ENCODE peak calls at places on chromosomes 16 and 17, in six cellular contexts. One of them, this sample, is unnamed.

GRCh38 chr17:48575066-48575582 is 3.0 kb downstream of the HOXB4 start:
- DNase-seq in H9: no peak
- DNase-seq in progenitor cell of endocrine pancreas: no peak
- DNase-seq in CD8-positive, alpha-beta T cell: no peak
- DNase-seq in stomach: no peak
- DNase-seq in BJ: no peak
- DNase-seq in this sample: no peak

GRCh38 chr17:49775546-49776260 is 11.8 kb upstream of the FAM117A start:
- DNase-seq in H9: no peak
- DNase-seq in BJ: no peak
- DNase-seq in stomach: no peak
- DNase-seq in CD8-positive, alpha-beta T cell: no peak
- DNase-seq in progenitor cell of endocrine pancreas: no peak
- DNase-seq in this sample: no peak

GRCh38 chr16:20313741-20314140 is 13.6 kb downstream of the GP2 start:
- DNase-seq in progenitor cell of endocrine pancreas: no peak
- DNase-seq in stomach: no peak
- DNase-seq in CD8-positive, alpha-beta T cell: no peak
- DNase-seq in BJ: no peak
- DNase-seq in H9: no peak
- DNase-seq in this sample: no peak

GRCh38 chr16:8660841-8661301 is 13.5 kb upstream of the ABAT start:
- DNase-seq in H9: peak; percentile 84
- DNase-seq in stomach: peak; percentile 82
- DNase-seq in BJ: no peak
- DNase-seq in progenitor cell of endocrine pancreas: peak; percentile 60
- DNase-seq in CD8-positive, alpha-beta T cell: peak; percentile 30
- DNase-seq in this sample: peak; percentile 31

GRCh38 chr16:70298988-70299938 is at the start of gene DDX19B:
- DNase-seq in progenitor cell of endocrine pancreas: peak; percentile 27
- DNase-seq in CD8-positive, alpha-beta T cell: peak; percentile 58
- DNase-seq in stomach: peak; percentile 83
- DNase-seq in BJ: no peak
- DNase-seq in H9: peak; percentile 82
- DNase-seq in this sample: peak; percentile 61

GRCh38 chr16:69476920-69477418 is 52.5 kb downstream of the CYB5B start:
- DNase-seq in CD8-positive, alpha-beta T cell: no peak
- DNase-seq in BJ: peak; percentile 89
- DNase-seq in progenitor cell of endocrine pancreas: no peak
- DNase-seq in H9: no peak
- DNase-seq in stomach: no peak
- DNase-seq in this sample: no peak

GRCh38 chr17:49851387-49852291 is 3.8 kb upstream of the TAC4 start:
- DNase-seq in BJ: no peak
- DNase-seq in stomach: peak; percentile 75
- DNase-seq in H9: peak; percentile 86
- DNase-seq in progenitor cell of endocrine pancreas: peak; percentile 68
- DNase-seq in CD8-positive, alpha-beta T cell: peak; percentile 76
- DNase-seq in this sample: peak; percentile 68

GRCh38 chr16:88924834-88925539 is 52.0 kb downstream of the CBFA2T3 start:
- DNase-seq in progenitor cell of endocrine pancreas: no peak
- DNase-seq in CD8-positive, alpha-beta T cell: no peak
- DNase-seq in stomach: no peak
- DNase-seq in H9: peak; percentile 79
- DNase-seq in BJ: no peak
- DNase-seq in this sample: no peak

GRCh38 chr16:25012525-25012991 is 2.6 kb downstream of the ARHGAP17 start:
- DNase-seq in progenitor cell of endocrine pancreas: no peak
- DNase-seq in BJ: peak; percentile 94
- DNase-seq in CD8-positive, alpha-beta T cell: no peak
- DNase-seq in stomach: no peak
- DNase-seq in H9: no peak
- DNase-seq in this sample: no peak

GRCh38 chr17:30234954-30235353 is 543 bp downstream of the SLC6A4 start:
- DNase-seq in progenitor cell of endocrine pancreas: no peak
- DNase-seq in CD8-positive, alpha-beta T cell: no peak
- DNase-seq in stomach: no peak
- DNase-seq in BJ: no peak
- DNase-seq in H9: peak; percentile 32
- DNase-seq in this sample: no peak

GRCh38 chr17:71503710-71504471 is 616.9 kb upstream of the SOX9 start:
- DNase-seq in progenitor cell of endocrine pancreas: no peak
- DNase-seq in BJ: no peak
- DNase-seq in CD8-positive, alpha-beta T cell: no peak
- DNase-seq in H9: no peak
- DNase-seq in stomach: no peak
- DNase-seq in this sample: no peak

GRCh38 chr16:27432600-27432957 is 30.6 kb downstream of the IL21R start:
- DNase-seq in BJ: peak; percentile 25
- DNase-seq in stomach: no peak
- DNase-seq in CD8-positive, alpha-beta T cell: peak; percentile 7
- DNase-seq in H9: peak; percentile 12
- DNase-seq in progenitor cell of endocrine pancreas: peak; percentile 6
- DNase-seq in this sample: peak; percentile 5

GRCh38 chr16:55701442-55702319 is 45.9 kb downstream of the SLC6A2 start:
- DNase-seq in stomach: peak; percentile 76
- DNase-seq in BJ: no peak
- DNase-seq in progenitor cell of endocrine pancreas: peak; percentile 37
- DNase-seq in H9: peak; percentile 76
- DNase-seq in CD8-positive, alpha-beta T cell: peak; percentile 18
- DNase-seq in this sample: no peak

GRCh38 chr17:19569785-19570496 is 36.3 kb downstream of the SLC47A1 start:
- DNase-seq in stomach: no peak
- DNase-seq in progenitor cell of endocrine pancreas: no peak
- DNase-seq in H9: no peak
- DNase-seq in BJ: no peak
- DNase-seq in CD8-positive, alpha-beta T cell: no peak
- DNase-seq in this sample: no peak

GRCh38 chr16:3183445-3184139 is 4.4 kb upstream of the OR1F1 start:
- DNase-seq in stomach: no peak
- DNase-seq in H9: peak; percentile 60
- DNase-seq in BJ: no peak
- DNase-seq in CD8-positive, alpha-beta T cell: no peak
- DNase-seq in progenitor cell of endocrine pancreas: no peak
- DNase-seq in this sample: no peak

GRCh38 chr17:29078183-29079045 is 35.5 kb downstream of the PIPOX start:
- DNase-seq in stomach: no peak
- DNase-seq in H9: no peak
- DNase-seq in progenitor cell of endocrine pancreas: no peak
- DNase-seq in CD8-positive, alpha-beta T cell: no peak
- DNase-seq in BJ: no peak
- DNase-seq in this sample: no peak

GRCh38 chr16:74990832-74991231 is 5.9 kb upstream of the WDR59 start:
- DNase-seq in CD8-positive, alpha-beta T cell: no peak
- DNase-seq in BJ: no peak
- DNase-seq in H9: no peak
- DNase-seq in progenitor cell of endocrine pancreas: no peak
- DNase-seq in stomach: no peak
- DNase-seq in this sample: no peak

GRCh38 chr17:79747508-79748295 is 17.0 kb downstream of the ENPP7 start:
- DNase-seq in stomach: no peak
- DNase-seq in BJ: no peak
- DNase-seq in CD8-positive, alpha-beta T cell: no peak
- DNase-seq in progenitor cell of endocrine pancreas: no peak
- DNase-seq in H9: peak; percentile 64
- DNase-seq in this sample: no peak

GRCh38 chr17:10295728-10296343 is 77.0 kb downstream of the MYH13 start:
- DNase-seq in CD8-positive, alpha-beta T cell: peak; percentile 30
- DNase-seq in BJ: no peak
- DNase-seq in stomach: no peak
- DNase-seq in H9: peak; percentile 83
- DNase-seq in progenitor cell of endocrine pancreas: peak; percentile 58
- DNase-seq in this sample: peak; percentile 30

GRCh38 chr17:7745748-7746470 is 28.4 kb downstream of the DNAH2 start:
- DNase-seq in stomach: no peak
- DNase-seq in progenitor cell of endocrine pancreas: no peak
- DNase-seq in H9: no peak
- DNase-seq in CD8-positive, alpha-beta T cell: no peak
- DNase-seq in BJ: peak; percentile 52
- DNase-seq in this sample: no peak

DNA sequence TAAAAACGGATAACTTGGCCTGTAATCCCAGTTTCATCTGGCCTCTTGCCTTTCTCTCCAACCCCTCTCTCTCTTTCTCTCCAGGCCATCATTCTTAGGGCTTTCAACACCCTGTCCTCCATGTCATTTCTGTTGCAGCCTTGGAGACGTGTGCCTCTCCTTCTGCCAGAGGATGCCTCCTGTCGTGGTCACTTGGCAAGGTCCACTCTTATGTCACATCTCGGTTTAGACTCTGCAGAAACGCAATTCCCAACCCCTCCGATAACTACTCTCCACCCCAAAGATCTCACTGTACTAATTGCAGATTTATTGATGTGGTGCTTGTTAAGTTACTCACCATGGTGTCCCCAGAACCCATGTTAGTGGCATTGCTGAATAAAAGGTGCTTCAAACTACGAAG is 787.3 kb upstream of the RBFOX1 start:
- DNase-seq in BJ: no peak
- DNase-seq in H9: no peak
- DNase-seq in stomach: no peak
- DNase-seq in progenitor cell of endocrine pancreas: no peak
- DNase-seq in CD8-positive, alpha-beta T cell: no peak
- DNase-seq in this sample: no peak
- TF ChIP-seq CTCF in BJ: no peak
- TF ChIP-seq CTCF in H9: no peak
- TF ChIP-seq CTCF in stomach: no peak
- TF ChIP-seq CTCF in progenitor cell of endocrine pancreas: no peak
- TF ChIP-seq CTCF in CD8-positive, alpha-beta T cell: no peak
- TF ChIP-seq CTCF in this sample: no peak

DNA sequence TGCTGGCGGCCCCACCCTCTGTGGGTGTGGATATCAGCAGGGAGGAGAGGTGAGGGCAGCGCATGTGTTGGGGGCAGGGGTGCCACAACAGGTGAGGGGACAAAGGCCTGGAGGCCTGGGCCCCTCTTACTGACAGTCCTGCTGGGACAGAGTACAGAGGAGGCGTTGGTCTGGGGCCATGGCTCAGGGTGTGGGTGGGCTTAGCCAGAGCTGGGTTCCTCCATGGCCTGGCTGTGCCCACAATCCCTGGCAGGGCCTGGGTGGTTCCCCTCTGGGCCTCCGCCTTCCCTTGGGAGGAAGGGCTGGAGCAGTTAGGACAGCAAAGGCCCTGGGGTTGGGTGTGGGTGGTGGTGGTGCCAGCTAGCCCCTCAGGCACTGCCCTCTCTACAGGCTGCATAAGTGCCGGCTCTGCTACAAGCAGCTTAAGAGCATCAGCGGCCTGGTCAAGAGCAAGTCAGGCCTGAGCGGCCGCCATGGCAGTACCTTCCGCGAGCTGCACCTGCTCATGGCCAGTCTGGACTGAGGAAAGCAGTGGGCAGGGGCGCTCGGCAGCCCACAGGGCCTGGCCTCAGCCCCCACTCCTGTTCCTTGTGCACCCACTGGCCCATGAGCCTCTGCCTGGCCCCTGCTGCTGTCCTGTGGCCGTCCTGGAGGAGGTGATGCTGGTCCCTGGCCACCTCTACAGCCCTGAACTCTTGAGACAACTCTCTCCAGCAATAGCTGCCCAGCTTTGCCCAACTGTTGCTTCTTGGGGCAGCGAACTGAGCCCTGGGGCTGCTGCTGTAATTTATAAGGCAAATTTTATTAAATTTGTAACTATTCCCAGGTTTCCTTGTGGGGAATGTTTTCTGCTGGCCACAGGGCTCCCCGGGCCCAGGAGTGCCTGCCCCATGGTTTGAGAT is 21.1 kb downstream of the KATNB1 start:
- DNase-seq in CD8-positive, alpha-beta T cell: no peak
- DNase-seq in H9: peak; percentile 18
- DNase-seq in stomach: no peak
- DNase-seq in BJ: no peak
- DNase-seq in progenitor cell of endocrine pancreas: no peak
- DNase-seq in this sample: no peak
- TF ChIP-seq CTCF in CD8-positive, alpha-beta T cell: no peak
- TF ChIP-seq CTCF in H9: no peak
- TF ChIP-seq CTCF in stomach: no peak
- TF ChIP-seq CTCF in BJ: no peak
- TF ChIP-seq CTCF in progenitor cell of endocrine pancreas: no peak
- TF ChIP-seq CTCF in this sample: no peak

DNA sequence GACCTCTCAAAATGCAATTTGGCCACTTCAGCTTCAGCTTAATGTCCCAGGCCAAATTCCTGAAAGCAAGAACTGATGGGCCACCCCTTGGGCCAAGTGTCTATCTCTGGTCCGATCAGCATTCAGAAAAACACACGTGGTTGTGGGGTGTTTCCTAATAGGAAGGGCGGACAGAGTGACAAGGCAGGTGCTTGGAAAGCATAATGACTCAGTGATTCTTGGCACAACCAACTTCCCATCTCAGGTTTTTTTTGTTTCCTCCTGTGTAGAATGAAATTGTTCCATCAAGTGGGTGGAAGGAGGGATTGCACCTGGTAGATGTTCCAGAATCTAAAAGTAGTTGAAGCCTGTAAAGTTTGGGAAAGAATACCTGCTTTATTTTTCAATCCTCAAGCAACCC is 155.6 kb downstream of the HS3ST2 start:
- DNase-seq in stomach: no peak
- DNase-seq in CD8-positive, alpha-beta T cell: no peak
- DNase-seq in H9: no peak
- DNase-seq in progenitor cell of endocrine pancreas: no peak
- DNase-seq in BJ: no peak
- DNase-seq in this sample: no peak
- TF ChIP-seq CTCF in stomach: no peak
- TF ChIP-seq CTCF in CD8-positive, alpha-beta T cell: no peak
- TF ChIP-seq CTCF in H9: no peak
- TF ChIP-seq CTCF in progenitor cell of endocrine pancreas: no peak
- TF ChIP-seq CTCF in BJ: no peak
- TF ChIP-seq CTCF in this sample: no peak

GRCh38 chr16:57169327-57169726 is 16.5 kb downstream of the PSME3IP1 start:
- DNase-seq in progenitor cell of endocrine pancreas: no peak
- DNase-seq in BJ: no peak
- DNase-seq in CD8-positive, alpha-beta T cell: no peak
- DNase-seq in stomach: no peak
- DNase-seq in H9: no peak
- DNase-seq in this sample: no peak

GRCh38 chr16:57166951-57167350 is 18.9 kb downstream of the PSME3IP1 start:
- DNase-seq in CD8-positive, alpha-beta T cell: no peak
- DNase-seq in stomach: no peak
- DNase-seq in progenitor cell of endocrine pancreas: no peak
- DNase-seq in BJ: no peak
- DNase-seq in H9: no peak
- DNase-seq in this sample: no peak

GRCh38 chr16:57167537-57167936 is 18.3 kb downstream of the PSME3IP1 start:
- DNase-seq in CD8-positive, alpha-beta T cell: no peak
- DNase-seq in stomach: no peak
- DNase-seq in H9: no peak
- DNase-seq in progenitor cell of endocrine pancreas: no peak
- DNase-seq in BJ: no peak
- DNase-seq in this sample: no peak

GRCh38 chr16:57165923-57166322 is 19.9 kb downstream of the PSME3IP1 start:
- DNase-seq in stomach: no peak
- DNase-seq in CD8-positive, alpha-beta T cell: no peak
- DNase-seq in BJ: no peak
- DNase-seq in progenitor cell of endocrine pancreas: no peak
- DNase-seq in H9: no peak
- DNase-seq in this sample: no peak

DNA sequence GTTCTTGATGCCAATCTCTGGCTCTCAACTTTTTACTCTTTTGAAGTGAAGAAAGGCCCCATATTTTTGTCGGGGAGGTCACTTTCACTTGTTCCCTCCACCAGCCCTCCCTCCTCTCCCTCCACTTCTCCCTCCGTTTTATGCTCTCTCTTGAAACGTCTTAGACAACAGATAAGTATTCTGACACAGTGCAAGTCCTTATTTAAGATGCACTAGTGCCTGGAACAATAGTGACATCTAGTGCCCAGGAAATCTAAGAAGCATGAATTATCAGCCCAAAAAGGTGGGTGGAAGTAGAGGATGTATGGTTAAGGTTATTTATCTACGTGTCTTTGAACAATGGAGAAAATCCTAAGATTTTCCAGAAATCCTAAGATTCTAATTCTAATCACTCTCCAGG is 17.9 kb downstream of the PSME3IP1 start:
- DNase-seq in H9: no peak
- DNase-seq in CD8-positive, alpha-beta T cell: no peak
- DNase-seq in stomach: no peak
- DNase-seq in progenitor cell of endocrine pancreas: no peak
- DNase-seq in BJ: no peak
- DNase-seq in this sample: no peak
- TF ChIP-seq CTCF in H9: peak; percentile 65
- TF ChIP-seq CTCF in CD8-positive, alpha-beta T cell: peak; percentile 70
- TF ChIP-seq CTCF in stomach: peak; percentile 10
- TF ChIP-seq CTCF in progenitor cell of endocrine pancreas: peak; percentile 45
- TF ChIP-seq CTCF in BJ: peak; percentile 77
- TF ChIP-seq CTCF in this sample: peak; percentile 43

This sample was measured in natural killer cell.